ENCODE peak calls at places on chromosomes 6 and 20, in four cellular contexts. T is SJSA1; G is iPS-NIHi11; Z is activated effector memory CD4-positive, alpha-beta T cell treated with Interleukin-2 at 50 U/mL for 16 hours. C is an unnamed sample.

GRCh38 chr6:41755895-41756294 is 8.7 kb upstream of the PGC start:
- DNase-seq in T (no peak), G (no peak), Z (no peak), C (no peak)

GRCh38 chr20:18638768-18639167 is 50.9 kb downstream of the DTD1 start:
- DNase-seq in G (no peak), Z (no peak), T (no peak), C (no peak)

GRCh38 chr6:121590438-121590837 is 155.0 kb downstream of the GJA1 start:
- DNase-seq in G (no peak), Z (no peak), T (no peak), C (no peak)

GRCh38 chr6:164078551-164079274 is 664.2 kb downstream of the QKI start:
- DNase-seq in G (no peak), Z (no peak), T (no peak), C (no peak)

GRCh38 chr20:34004790-34005457 is 11.2 kb downstream of the RALY start:
- DNase-seq in T (no peak), G (no peak), Z (no peak), C (no peak)

GRCh38 chr6:145841668-145842067 is 27.1 kb upstream of the FBXO30 start:
- DNase-seq in Z (no peak), G (no peak), T (no peak), C (no peak)

GRCh38 chr6:140850438-140850837 is 1282.3 kb upstream of the GJE1 start:
- DNase-seq in T (no peak), Z (no peak), G (no peak), C (no peak)

GRCh38 chr6:34423254-34423653 is 2.6 kb downstream of the RPS10 start:
- DNase-seq in T (no peak), G (no peak), Z (no peak), C (no peak)

GRCh38 chr20:37936041-37936440 is 33.1 kb downstream of the VSTM2L start:
- DNase-seq in G (no peak), Z (no peak), T (no peak), C (no peak)

GRCh38 chr6:169162968-169163903 is 90.4 kb downstream of the THBS2 start:
- DNase-seq in Z (no peak), T (peak; percentile 98), G (no peak), C (no peak)

GRCh38 chr6:142374965-142375733 is 73.3 kb downstream of the ADGRG6 start:
- DNase-seq in Z (no peak), T (peak; percentile 60), G (no peak), C (no peak)

GRCh38 chr6:144613859-144614258 is 328.7 kb downstream of the UTRN start:
- DNase-seq in G (no peak), Z (no peak), T (no peak), C (no peak)

GRCh38 chr20:12554416-12554815 is 454.4 kb upstream of the SPTLC3 start:
- DNase-seq in G (no peak), Z (no peak), T (no peak), C (no peak)

GRCh38 chr20:19661717-19662637 is 96.1 kb upstream of the RIN2 start:
- DNase-seq in G (peak; percentile 63), Z (no peak), T (peak; percentile 53), C (peak; percentile 17)

C was measured in activated T-helper 2 cell treated with anti-CD3 and anti-CD28 coated beads, Interferon-gamma antibody, Interleukin-2, Interleukin-4, amounts not matched to agents 10 μg/mL and 5 μg/mL and 100 μg/mL, durations not matched to agents 14 hours and 24 hours and 36 hours.